ENCODE peak calls at places on chromosomes 6 and 20, in six cellular contexts. One of them, this sample, is unnamed.

GRCh38 chr6:135819665-135820064 is 31.8 kb upstream of the PDE7B start:
- DNase-seq in H1: no peak
- DNase-seq in neuronal stem cell: no peak
- DNase-seq in IMR-90: no peak
- DNase-seq in trophoblast cell: peak
- DNase-seq in mesenchymal stem cell: no peak
- DNase-seq in this sample: no peak

GRCh38 chr20:50265245-50265946 is 74.8 kb downstream of the CEBPB start:
- DNase-seq in H1: no peak
- DNase-seq in trophoblast cell: no peak
- DNase-seq in neuronal stem cell: no peak
- DNase-seq in IMR-90: no peak
- DNase-seq in mesenchymal stem cell: no peak
- DNase-seq in this sample: no peak

GRCh38 chr6:51571168-51571567 is 516.2 kb downstream of the PKHD1 start:
- DNase-seq in mesenchymal stem cell: no peak
- DNase-seq in H1: no peak
- DNase-seq in IMR-90: no peak
- DNase-seq in neuronal stem cell: no peak
- DNase-seq in trophoblast cell: no peak
- DNase-seq in this sample: no peak

GRCh38 chr20:36051318-36052116 is 83.1 kb downstream of the CNBD2 start:
- DNase-seq in H1: peak
- DNase-seq in trophoblast cell: no peak
- DNase-seq in mesenchymal stem cell: no peak
- DNase-seq in IMR-90: no peak
- DNase-seq in neuronal stem cell: no peak
- DNase-seq in this sample: peak

GRCh38 chr20:20568604-20569205 is 143.7 kb downstream of the RALGAPA2 start:
- DNase-seq in IMR-90: peak
- DNase-seq in trophoblast cell: peak
- DNase-seq in neuronal stem cell: peak
- DNase-seq in H1: no peak
- DNase-seq in mesenchymal stem cell: peak
- DNase-seq in this sample: no peak

GRCh38 chr6:23797041-23797440 is 329.0 kb upstream of the NRSN1 start:
- DNase-seq in trophoblast cell: no peak
- DNase-seq in neuronal stem cell: no peak
- DNase-seq in IMR-90: no peak
- DNase-seq in H1: no peak
- DNase-seq in mesenchymal stem cell: no peak
- DNase-seq in this sample: no peak

GRCh38 chr6:53854843-53855567 is 60.2 kb downstream of the LRRC1 start:
- DNase-seq in IMR-90: no peak
- DNase-seq in trophoblast cell: no peak
- DNase-seq in neuronal stem cell: no peak
- DNase-seq in mesenchymal stem cell: no peak
- DNase-seq in H1: no peak
- DNase-seq in this sample: no peak

GRCh38 chr6:26087284-26088115 is at the start of gene HFE:
- DNase-seq in trophoblast cell: peak
- DNase-seq in IMR-90: peak
- DNase-seq in H1: peak
- DNase-seq in neuronal stem cell: no peak
- DNase-seq in mesenchymal stem cell: peak
- DNase-seq in this sample: peak

DNA sequence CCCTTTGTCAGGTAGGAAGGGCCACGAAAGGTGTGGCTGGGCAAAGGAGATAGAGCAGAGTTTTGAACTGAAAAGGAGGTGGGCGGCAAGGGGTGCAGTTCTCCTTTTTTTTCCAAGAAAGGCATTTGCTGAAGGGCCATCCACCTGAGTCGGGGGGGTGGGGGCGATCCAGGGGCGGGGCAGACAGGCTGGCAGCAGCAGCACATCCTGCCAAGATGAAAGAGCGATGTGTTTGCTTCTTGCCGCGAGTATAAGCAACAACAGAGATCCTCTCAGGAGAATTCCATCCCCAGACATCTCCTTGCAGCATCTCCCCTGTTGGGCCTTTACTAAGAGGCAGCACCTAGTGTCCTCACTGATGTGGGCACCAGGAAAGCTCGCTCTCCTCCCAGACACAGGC is 516.5 kb downstream of the CD83 start:
- DNase-seq in trophoblast cell: no peak
- DNase-seq in neuronal stem cell: no peak
- DNase-seq in mesenchymal stem cell: no peak
- DNase-seq in IMR-90: no peak
- DNase-seq in H1: no peak
- DNase-seq in this sample: no peak
- H3K4ac ChIP-seq in trophoblast cell: no peak
- H3K4ac ChIP-seq in neuronal stem cell: no peak
- H3K4ac ChIP-seq in mesenchymal stem cell: no peak
- H3K4ac ChIP-seq in IMR-90: no peak
- H3K4ac ChIP-seq in H1: peak
- H3K4ac ChIP-seq in this sample: no peak

GRCh38 chr20:2698186-2698817 is 5.7 kb downstream of the EBF4 start:
- DNase-seq in mesenchymal stem cell: no peak
- DNase-seq in trophoblast cell: no peak
- DNase-seq in IMR-90: no peak
- DNase-seq in H1: peak
- DNase-seq in neuronal stem cell: no peak
- DNase-seq in this sample: no peak
- H4K91ac ChIP-seq in mesenchymal stem cell: no peak
- H4K91ac ChIP-seq in trophoblast cell: no peak
- H4K91ac ChIP-seq in IMR-90: no peak
- H4K91ac ChIP-seq in H1: no peak
- H4K91ac ChIP-seq in neuronal stem cell: no peak
- H4K91ac ChIP-seq in this sample: no peak

GRCh38 chr20:58308680-58309527 is 611 bp upstream of the RAB22A start:
- DNase-seq in H1: peak
- DNase-seq in mesenchymal stem cell: peak
- DNase-seq in neuronal stem cell: peak
- DNase-seq in trophoblast cell: peak
- DNase-seq in IMR-90: peak
- DNase-seq in this sample: peak
- H3K4ac ChIP-seq in H1: no peak
- H3K4ac ChIP-seq in mesenchymal stem cell: peak
- H3K4ac ChIP-seq in neuronal stem cell: no peak
- H3K4ac ChIP-seq in trophoblast cell: peak
- H3K4ac ChIP-seq in IMR-90: peak
- H3K4ac ChIP-seq in this sample: no peak

GRCh38 chr6:97443408-97444080 is 160.5 kb upstream of the MMS22L start:
- DNase-seq in H1: no peak
- DNase-seq in trophoblast cell: no peak
- DNase-seq in mesenchymal stem cell: no peak
- DNase-seq in IMR-90: no peak
- DNase-seq in neuronal stem cell: no peak
- DNase-seq in this sample: no peak

GRCh38 chr6:97440590-97441176 is 157.7 kb upstream of the MMS22L start:
- DNase-seq in IMR-90: peak
- DNase-seq in mesenchymal stem cell: peak
- DNase-seq in neuronal stem cell: peak
- DNase-seq in trophoblast cell: peak
- DNase-seq in H1: no peak
- DNase-seq in this sample: peak

GRCh38 chr6:97437087-97437486 is 154.1 kb upstream of the MMS22L start:
- DNase-seq in neuronal stem cell: no peak
- DNase-seq in IMR-90: peak
- DNase-seq in trophoblast cell: peak
- DNase-seq in mesenchymal stem cell: peak
- DNase-seq in H1: no peak
- DNase-seq in this sample: no peak

GRCh38 chr6:97438011-97438671 is 155.1 kb upstream of the MMS22L start:
- DNase-seq in mesenchymal stem cell: no peak
- DNase-seq in H1: no peak
- DNase-seq in trophoblast cell: no peak
- DNase-seq in neuronal stem cell: no peak
- DNase-seq in IMR-90: no peak
- DNase-seq in this sample: no peak
- H4K91ac ChIP-seq in mesenchymal stem cell: no peak
- H4K91ac ChIP-seq in H1: no peak
- H4K91ac ChIP-seq in trophoblast cell: no peak
- H4K91ac ChIP-seq in neuronal stem cell: no peak
- H4K91ac ChIP-seq in IMR-90: no peak
- H4K91ac ChIP-seq in this sample: no peak

GRCh38 chr20:62142252-62143117 is 709 bp downstream of the PSMA7 start:
- DNase-seq in mesenchymal stem cell: no peak
- DNase-seq in neuronal stem cell: no peak
- DNase-seq in IMR-90: no peak
- DNase-seq in trophoblast cell: peak
- DNase-seq in H1: no peak
- DNase-seq in this sample: no peak
- H3K4ac ChIP-seq in mesenchymal stem cell: peak
- H3K4ac ChIP-seq in neuronal stem cell: no peak
- H3K4ac ChIP-seq in IMR-90: peak
- H3K4ac ChIP-seq in trophoblast cell: peak
- H3K4ac ChIP-seq in H1: no peak
- H3K4ac ChIP-seq in this sample: no peak

GRCh38 chr6:28651161-28651560 is 125.5 kb downstream of the GPX5 start:
- DNase-seq in mesenchymal stem cell: peak
- DNase-seq in IMR-90: no peak
- DNase-seq in neuronal stem cell: no peak
- DNase-seq in H1: no peak
- DNase-seq in trophoblast cell: no peak
- DNase-seq in this sample: no peak
- H4K91ac ChIP-seq in mesenchymal stem cell: no peak
- H4K91ac ChIP-seq in IMR-90: no peak
- H4K91ac ChIP-seq in neuronal stem cell: no peak
- H4K91ac ChIP-seq in H1: no peak
- H4K91ac ChIP-seq in trophoblast cell: no peak
- H4K91ac ChIP-seq in this sample: no peak

DNA sequence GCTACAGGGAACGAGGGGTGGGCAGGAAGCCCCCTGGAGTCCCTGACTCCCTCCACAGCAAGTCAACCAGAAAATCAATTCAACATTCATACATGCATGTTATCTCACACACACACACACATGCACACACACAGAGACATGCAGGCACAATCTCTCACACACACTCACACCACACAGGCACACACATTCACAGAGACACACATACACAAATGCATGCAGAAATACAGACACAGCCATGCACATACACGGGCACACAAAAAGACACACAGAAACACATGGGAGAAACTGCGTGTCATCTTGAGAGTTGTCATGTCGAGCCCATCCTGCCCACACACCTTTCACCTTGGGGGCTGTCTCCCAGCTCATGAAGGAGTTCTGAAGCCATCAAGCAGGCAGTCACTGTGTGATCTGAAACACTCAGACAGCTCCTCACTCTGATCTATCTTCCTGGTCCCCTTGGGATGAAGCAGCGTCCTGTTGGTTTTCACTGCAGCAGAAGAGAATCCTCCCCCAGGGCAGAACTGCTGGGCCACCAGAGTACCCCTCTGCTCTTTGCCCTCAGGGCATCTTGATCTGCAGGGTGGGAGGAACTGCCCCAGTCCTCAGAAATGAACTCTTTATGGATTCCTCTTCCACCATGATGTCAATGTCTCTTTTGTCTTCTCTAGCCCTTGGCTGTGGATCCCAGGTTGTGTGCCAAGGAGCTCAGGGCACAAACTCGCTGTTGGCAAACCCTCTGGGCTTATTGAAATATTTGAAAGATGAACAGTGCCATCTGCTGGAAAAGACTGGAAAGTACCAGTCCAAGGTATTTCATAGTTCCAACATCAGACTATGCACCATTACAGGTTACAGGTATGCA is 8.8 kb downstream of the RAET1L start:
- DNase-seq in trophoblast cell: peak
- DNase-seq in neuronal stem cell: peak
- DNase-seq in IMR-90: peak
- DNase-seq in mesenchymal stem cell: peak
- DNase-seq in H1: peak
- DNase-seq in this sample: no peak
- H3K4ac ChIP-seq in trophoblast cell: no peak
- H3K4ac ChIP-seq in neuronal stem cell: no peak
- H3K4ac ChIP-seq in IMR-90: no peak
- H3K4ac ChIP-seq in mesenchymal stem cell: no peak
- H3K4ac ChIP-seq in H1: no peak
- H3K4ac ChIP-seq in this sample: no peak

DNA sequence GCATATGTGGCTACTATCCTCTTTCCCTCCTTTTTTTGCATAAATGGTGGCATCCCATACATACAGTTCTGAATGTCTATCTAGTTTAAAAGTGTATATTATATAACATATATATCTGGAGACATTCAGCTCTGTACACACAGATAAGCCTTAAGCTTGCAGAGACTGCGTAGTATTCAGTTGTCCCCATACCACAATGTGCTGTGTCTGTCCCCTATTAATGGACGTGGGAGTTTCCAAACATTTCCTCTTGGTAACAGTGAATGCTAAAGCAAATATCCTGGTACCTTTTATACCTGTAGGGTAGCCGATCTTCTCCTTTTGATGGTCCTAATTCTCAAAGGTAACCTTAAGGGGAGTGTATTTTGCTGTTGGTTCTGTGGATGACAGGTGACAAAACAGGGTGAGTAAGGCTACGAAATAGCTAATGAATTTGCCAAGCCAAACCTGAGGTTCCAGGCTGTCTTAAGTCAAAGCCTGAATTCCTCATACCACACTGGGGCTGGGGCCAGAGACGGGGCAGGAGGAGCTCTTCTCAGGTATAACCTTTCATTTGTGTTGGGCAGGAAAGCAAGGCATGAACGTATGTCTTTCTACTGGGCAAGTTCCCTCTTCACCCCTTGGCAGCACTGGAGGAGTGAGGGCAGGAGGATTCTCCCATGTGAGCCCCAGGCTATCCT is 7.8 kb upstream of the C2 start:
- DNase-seq in IMR-90: no peak
- DNase-seq in trophoblast cell: peak
- DNase-seq in H1: no peak
- DNase-seq in mesenchymal stem cell: no peak
- DNase-seq in neuronal stem cell: no peak
- DNase-seq in this sample: no peak
- H4K91ac ChIP-seq in IMR-90: no peak
- H4K91ac ChIP-seq in trophoblast cell: no peak
- H4K91ac ChIP-seq in H1: no peak
- H4K91ac ChIP-seq in mesenchymal stem cell: no peak
- H4K91ac ChIP-seq in neuronal stem cell: no peak
- H4K91ac ChIP-seq in this sample: no peak

DNA sequence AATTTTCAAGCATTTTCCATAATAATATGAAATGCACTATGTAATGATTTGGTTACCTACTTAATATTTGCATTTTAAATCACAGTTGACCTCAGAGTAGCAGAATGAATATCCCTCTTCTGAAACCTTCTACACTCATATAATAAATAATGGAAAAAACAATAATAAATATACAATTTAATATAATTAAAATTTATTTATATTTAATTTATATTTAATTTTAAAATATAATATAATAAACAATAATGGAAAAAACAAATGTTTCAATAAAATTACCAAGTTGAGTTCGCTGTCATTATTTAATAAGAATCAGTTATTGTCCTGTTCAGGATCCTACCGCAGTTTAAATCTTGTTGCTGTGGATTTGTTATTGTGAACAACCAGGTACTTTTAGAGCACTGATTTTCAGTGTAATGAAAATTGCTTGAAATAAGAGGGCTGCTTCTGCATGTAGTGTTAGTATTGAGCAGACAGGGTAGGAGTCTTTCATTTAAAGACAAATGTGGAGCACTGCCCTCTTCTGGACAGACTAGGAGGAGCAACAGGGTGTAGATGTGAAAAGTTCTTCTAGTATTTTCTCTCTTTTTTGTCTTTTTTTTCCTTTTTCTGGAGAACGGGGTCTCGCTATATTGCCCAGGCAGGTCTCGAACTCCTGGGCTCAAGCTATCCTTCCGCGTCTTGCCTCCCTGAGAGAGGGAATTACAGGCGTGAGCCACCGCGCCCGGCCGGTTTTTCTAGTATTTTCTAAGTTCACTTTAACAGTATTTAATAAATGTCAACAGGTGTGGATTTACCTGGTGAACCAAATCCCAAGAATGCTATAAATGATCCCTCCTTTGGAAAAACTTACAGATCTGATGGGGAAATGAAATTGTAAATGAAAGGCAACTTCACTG is 13.6 kb downstream of the TRAPPC3L start:
- DNase-seq in IMR-90: peak
- DNase-seq in trophoblast cell: peak
- DNase-seq in H1: peak
- DNase-seq in mesenchymal stem cell: peak
- DNase-seq in neuronal stem cell: peak
- DNase-seq in this sample: peak
- H3K4ac ChIP-seq in IMR-90: no peak
- H3K4ac ChIP-seq in trophoblast cell: no peak
- H3K4ac ChIP-seq in H1: no peak
- H3K4ac ChIP-seq in mesenchymal stem cell: no peak
- H3K4ac ChIP-seq in neuronal stem cell: no peak
- H3K4ac ChIP-seq in this sample: no peak

This sample was measured in H9.